ENCODE peak calls at places on chromosome 21, in nine cellular contexts. F is neural crest cell; Z is SW 1271; E is esophagus squamous epithelium; T is GM19239; L is astrocyte; J is nucleus accumbens; P is CD8-positive, alpha-beta memory T cell; U is stimulated activated CD8-positive, alpha-beta memory T cell treated with anti-CD3 and anti-CD28 coated beads, Interleukin-2, amount 100 ng/mL, for 1 hour. N is an unnamed sample.

GRCh38 chr21:22710725-22711124 is 1712.5 kb downstream of the NCAM2 start:
- DNase-seq in F (no peak), Z (no peak), E (no peak), T (no peak), L (no peak), J (no peak), P (no peak), U (no peak), N (no peak)

GRCh38 chr21:38181101-38181500 is 75.7 kb upstream of the KCNJ15 start:
- DNase-seq in F (no peak), Z (no peak), E (no peak), T (no peak), L (peak; percentile 78), J (no peak), P (no peak), U (no peak), N (no peak)

GRCh38 chr21:41636636-41637625 is 129.0 kb upstream of the TMPRSS2 start:
- DNase-seq in F (no peak), Z (no peak), E (no peak), T (no peak), L (no peak), J (no peak), P (no peak), U (no peak), N (no peak)

GRCh38 chr21:14531927-14532326 is 14.2 kb downstream of the SAMSN1 start:
- DNase-seq in F (no peak), Z (no peak), E (no peak), T (no peak), L (no peak), J (no peak), P (no peak), U (no peak), N (no peak)

GRCh38 chr21:43339668-43340067 is 87.3 kb downstream of the SIK1 start:
- DNase-seq in F (no peak), Z (no peak), E (no peak), T (no peak), L (no peak), J (no peak), P (no peak), U (no peak), N (no peak)

GRCh38 chr21:43716376-43717165 is 2.4 kb upstream of the PDXK start:
- DNase-seq in F (no peak), Z (no peak), E (no peak), T (peak; percentile 67), L (peak; percentile 63), J (no peak), P (no peak), U (no peak), N (no peak)

GRCh38 chr21:42358937-42359336 is 7.4 kb downstream of the TFF1 start:
- DNase-seq in F (no peak), Z (no peak), E (no peak), T (no peak), L (no peak), J (no peak), P (no peak), U (no peak), N (no peak)

GRCh38 chr21:43012596-43012995 is 38.2 kb downstream of the PKNOX1 start:
- DNase-seq in F (no peak), Z (no peak), E (no peak), T (no peak), L (no peak), J (no peak), P (no peak), U (no peak), N (no peak)

N was measured in T-helper 22 cell.